ENCODE peak calls at places on chromosomes 12 and 14, in four cellular contexts. J is GM06990, O is HEK293T, F is progenitor cell of endocrine pancreas. Z is an unnamed sample.

GRCh38 chr12:72872488-72872887 is 600.3 kb downstream of the TRHDE start:
- DNase-seq in O (peak; percentile 11), J (no peak), F (no peak), Z (no peak)

GRCh38 chr14:80926706-80927384 is 14.7 kb downstream of the CEP128 start:
- DNase-seq in F (no peak), O (no peak), J (no peak), Z (peak; percentile 69)

GRCh38 chr14:102795060-102795925 is 18.0 kb downstream of the TRAF3 start:
- DNase-seq in O (no peak), F (no peak), J (no peak), Z (no peak)

GRCh38 chr12:88360349-88360748 is 218.2 kb downstream of the TMTC3 start:
- DNase-seq in J (no peak), F (no peak), O (no peak), Z (no peak)

GRCh38 chr14:72878746-72879145 is 15.2 kb downstream of the DPF3 start:
- DNase-seq in O (no peak), F (no peak), J (no peak), Z (no peak)

GRCh38 chr12:57055834-57056233 is 5.9 kb upstream of the MYO1A start:
- DNase-seq in F (no peak), O (no peak), J (no peak), Z (no peak)

GRCh38 chr14:44767646-44768173 is 194.0 kb downstream of the KLHL28 start:
- DNase-seq in J (no peak), F (no peak), O (peak; percentile 12), Z (no peak)

GRCh38 chr14:56172571-56172971 is 54.4 kb downstream of the PELI2 start:
- DNase-seq in O (no peak), F (no peak), J (no peak), Z (peak; percentile 82)

GRCh38 chr12:72978999-72979398 is 706.8 kb downstream of the TRHDE start:
- DNase-seq in F (no peak), J (no peak), O (no peak), Z (no peak)

GRCh38 chr12:71551529-71551928 is 111.9 kb downstream of the LGR5 start:
- DNase-seq in O (peak; percentile 14), F (no peak), J (no peak), Z (peak; percentile 58)

GRCh38 chr12:6960291-6961277 is 9.4 kb downstream of the PTPN6 start:
- DNase-seq in J (peak; percentile 77), O (no peak), F (no peak), Z (peak; percentile 51)

GRCh38 chr14:76591270-76591669 is 170.0 kb upstream of the VASH1 start:
- DNase-seq in F (no peak), J (no peak), O (no peak), Z (no peak)

GRCh38 chr12:2891240-2892053 is 756 bp downstream of the TULP3 start:
- DNase-seq in J (no peak), O (peak; percentile 36), F (peak; percentile 52), Z (peak; percentile 71)

GRCh38 chr12:9721394-9722092 is 11.4 kb downstream of the CLECL1 start:
- DNase-seq in J (no peak), F (no peak), O (no peak), Z (no peak)

GRCh38 chr14:94059998-94060397 is 21.0 kb downstream of the DDX24 start:
- DNase-seq in J (no peak), O (no peak), F (no peak), Z (peak; percentile 65)

GRCh38 chr12:70305794-70306193 is 60.3 kb upstream of the KCNMB4 start:
- DNase-seq in J (no peak), O (no peak), F (no peak), Z (no peak)

GRCh38 chr12:57496822-57497221 is 9.0 kb downstream of the MARS1 start:
- DNase-seq in O (no peak), J (peak; percentile 32), F (no peak), Z (no peak)

GRCh38 chr12:122841544-122842321 is 6.5 kb downstream of the HIP1R start:
- DNase-seq in O (no peak), J (no peak), F (no peak), Z (no peak)

GRCh38 chr12:2451025-2451424 is 343.7 kb upstream of the FKBP4 start:
- DNase-seq in J (no peak), F (no peak), O (no peak), Z (no peak)

GRCh38 chr12:52004042-52004648 is 2.6 kb upstream of the TAMALIN start:
- DNase-seq in O (peak; percentile 63), F (no peak), J (no peak), Z (peak; percentile 70)

GRCh38 chr14:89773644-89774316 is 180.8 kb downstream of the EFCAB11 start:
- DNase-seq in J (peak; percentile 83), O (no peak), F (peak; percentile 24), Z (peak; percentile 40)

GRCh38 chr12:76143343-76144252 is 59.1 kb upstream of the NAP1L1 start:
- DNase-seq in J (peak; percentile 24), F (no peak), O (no peak), Z (no peak)

GRCh38 chr12:30996752-30997151 is 70.2 kb downstream of the TSPAN11 start:
- DNase-seq in F (no peak), J (no peak), O (no peak), Z (no peak)

GRCh38 chr14:36313898-36314297 is 6.5 kb downstream of the MBIP start:
- DNase-seq in F (no peak), J (no peak), O (no peak), Z (peak; percentile 10)

GRCh38 chr14:55221186-55221585 is 29.8 kb upstream of the DLGAP5 start:
- DNase-seq in O (no peak), F (no peak), J (no peak), Z (no peak)

GRCh38 chr12:50192908-50193307 is 25.7 kb upstream of the CERS5 start:
- DNase-seq in O (no peak), F (no peak), J (no peak), Z (peak; percentile 38)

GRCh38 chr14:101178184-101179072 is 274.9 kb upstream of the RTL1 start:
- DNase-seq in F (no peak), J (no peak), O (no peak), Z (no peak)

GRCh38 chr12:75964150-75964549 is 67.4 kb downstream of the PHLDA1 start:
- DNase-seq in J (no peak), F (no peak), O (no peak), Z (no peak)

GRCh38 chr14:66815687-66816086 is 307.7 kb downstream of the GPHN start:
- DNase-seq in O (no peak), F (no peak), J (no peak), Z (no peak)

GRCh38 chr14:105399441-105399775 is 1.1 kb downstream of the TEX22 start:
- DNase-seq in O (no peak), J (no peak), F (no peak), Z (no peak)

GRCh38 chr14:82500222-82500621 is 966.6 kb upstream of the SEL1L start:
- DNase-seq in O (no peak), J (no peak), F (no peak), Z (no peak)

Z was measured in cardiac muscle cell.